ENCODE peak calls at places on chromosomes 2 and 18, in seven cellular contexts. R is H1, L is neuronal stem cell, J is H9, O is IMR-90, F is mesenchymal stem cell, Y is mesendoderm. N is an unnamed sample.
A peak's percentile ranks its signal among the peaks of the same experiment; 100 is the strongest.

GRCh38 chr2:214103199-214104001 is 307.5 kb upstream of the VWC2L start:
- DNase-seq in R (no peak), L (no peak), J (no peak), O (peak; percentile 25), F (peak; percentile 14), Y (no peak), N (no peak)

GRCh38 chr2:157927155-157927554 is 51.0 kb upstream of the ACVR1 start:
- DNase-seq in R (no peak), L (no peak), J (no peak), O (no peak), F (no peak), Y (no peak), N (no peak)

GRCh38 chr18:6521804-6522418 is 107.2 kb upstream of the L3MBTL4 start:
- DNase-seq in R (peak; percentile 85), L (no peak), J (peak; percentile 73), O (peak; percentile 47), F (peak; percentile 38), Y (peak; percentile 82), N (peak; percentile 71)

GRCh38 chr2:160294339-160294803 is 94.3 kb upstream of the ITGB6 start:
- DNase-seq in R (no peak), L (no peak), J (no peak), O (peak; percentile 92), F (peak; percentile 91), Y (no peak), N (peak; percentile 62)

GRCh38 chr18:45517181-45517741 is 98.0 kb upstream of the SLC14A2 start:
- DNase-seq in R (no peak), L (peak; percentile 37), J (no peak), O (no peak), F (peak; percentile 22), Y (peak; percentile 80), N (no peak)

GRCh38 chr18:48850891-48851302 is 99.9 kb downstream of the SMAD7 start:
- DNase-seq in R (no peak), L (no peak), J (no peak), O (peak; percentile 54), F (peak; percentile 87), Y (peak; percentile 80), N (no peak)

GRCh38 chr18:54294274-54294673 is 25.0 kb downstream of the POLI start:
- DNase-seq in R (no peak), L (no peak), J (no peak), O (no peak), F (no peak), Y (no peak), N (no peak)

GRCh38 chr2:160836755-160837154 is 323.5 kb upstream of the TANK start:
- DNase-seq in R (no peak), L (no peak), J (no peak), O (peak; percentile 96), F (peak; percentile 83), Y (peak; percentile 84), N (peak; percentile 28)

GRCh38 chr18:58393295-58393694 is 235.6 kb downstream of the ALPK2 start:
- DNase-seq in R (no peak), L (no peak), J (peak; percentile 2), O (no peak), F (no peak), Y (no peak), N (no peak)

GRCh38 chr2:153388246-153388645 is 90.3 kb downstream of the RPRM start:
- DNase-seq in R (no peak), L (no peak), J (no peak), O (no peak), F (no peak), Y (peak; percentile 68), N (peak; percentile 44)

GRCh38 chr2:97870396-97870843 is 125.3 kb downstream of the TMEM131 start:
- DNase-seq in R (no peak), L (no peak), J (no peak), O (peak; percentile 89), F (peak; percentile 96), Y (peak; percentile 70), N (peak; percentile 83)

GRCh38 chr2:196546151-196546919 is 93.2 kb upstream of the CCDC150 start:
- DNase-seq in R (no peak), L (no peak), J (no peak), O (no peak), F (no peak), Y (no peak), N (no peak)

GRCh38 chr18:26470011-26470637 is 78.2 kb downstream of the KCTD1 start:
- DNase-seq in R (no peak), L (no peak), J (no peak), O (peak; percentile 73), F (no peak), Y (no peak), N (peak; percentile 25)

GRCh38 chr2:182360012-182360662 is 66.7 kb downstream of the PDE1A start:
- DNase-seq in R (no peak), L (no peak), J (no peak), O (peak; percentile 79), F (peak; percentile 90), Y (no peak), N (no peak)

GRCh38 chr2:230512955-230513748 is 97.2 kb downstream of the SP100 start:
- DNase-seq in R (no peak), L (no peak), J (no peak), O (no peak), F (no peak), Y (no peak), N (no peak)

GRCh38 chr2:160928854-160929301 is 231.3 kb upstream of the TANK start:
- DNase-seq in R (no peak), L (no peak), J (no peak), O (peak; percentile 31), F (no peak), Y (no peak), N (peak; percentile 65)

GRCh38 chr18:755506-755905 is 43.1 kb upstream of the ENOSF1 start:
- DNase-seq in R (no peak), L (no peak), J (no peak), O (no peak), F (no peak), Y (no peak), N (no peak)

GRCh38 chr2:54858021-54858681 is 134.7 kb downstream of the EML6 start:
- DNase-seq in R (no peak), L (no peak), J (no peak), O (peak; percentile 58), F (no peak), Y (no peak), N (peak; percentile 17)

GRCh38 chr2:198476007-198476406 is 671.6 kb downstream of the PLCL1 start:
- DNase-seq in R (no peak), L (no peak), J (no peak), O (no peak), F (no peak), Y (no peak), N (no peak)

GRCh38 chr2:102848366-102848839 is 86.6 kb downstream of the TMEM182 start:
- DNase-seq in R (peak; percentile 91), L (peak; percentile 79), J (peak; percentile 93), O (peak; percentile 3), F (peak; percentile 21), Y (peak; percentile 90), N (peak; percentile 7)

GRCh38 chr2:164015328-164016123 is 279.7 kb upstream of the FIGN start:
- DNase-seq in R (no peak), L (no peak), J (no peak), O (no peak), F (no peak), Y (no peak), N (no peak)

GRCh38 chr2:23350026-23350791 is 34.8 kb upstream of the KLHL29 start:
- DNase-seq in R (no peak), L (no peak), J (no peak), O (no peak), F (no peak), Y (no peak), N (no peak)

GRCh38 chr18:10040287-10041011 is 126.6 kb downstream of the VAPA start:
- DNase-seq in R (no peak), L (no peak), J (no peak), O (peak; percentile 76), F (peak; percentile 96), Y (no peak), N (no peak)

GRCh38 chr18:464311-464659 is 36.2 kb downstream of the COLEC12 start:
- DNase-seq in R (no peak), L (no peak), J (no peak), O (no peak), F (no peak), Y (no peak), N (no peak)

GRCh38 chr2:218252509-218253247 is 8.1 kb upstream of the GPBAR1 start:
- DNase-seq in R (no peak), L (no peak), J (no peak), O (peak; percentile 64), F (no peak), Y (no peak), N (no peak)

GRCh38 chr2:37985333-37985732 is 60.2 kb downstream of the RMDN2 start:
- DNase-seq in R (no peak), L (no peak), J (no peak), O (peak; percentile 69), F (peak; percentile 26), Y (no peak), N (no peak)

GRCh38 chr2:213161759-213162514 is 10.5 kb upstream of the IKZF2 start:
- DNase-seq in R (no peak), L (no peak), J (no peak), O (peak; percentile 76), F (peak; percentile 15), Y (no peak), N (no peak)

GRCh38 chr2:24329700-24330099 is 30.6 kb downstream of the ITSN2 start:
- DNase-seq in R (no peak), L (no peak), J (no peak), O (no peak), F (no peak), Y (no peak), N (no peak)

GRCh38 chr2:199975297-199975895 is 20.0 kb downstream of the MAIP1 start:
- DNase-seq in R (no peak), L (no peak), J (no peak), O (peak; percentile 69), F (peak; percentile 62), Y (peak; percentile 24), N (no peak)

GRCh38 chr2:156435392-156435724 is 821 bp upstream of the GPD2 start:
- DNase-seq in R (no peak), L (no peak), J (no peak), O (no peak), F (no peak), Y (no peak), N (no peak)
- H2BK5ac ChIP-seq in R (peak overlapping the region; percentile 93), L (peak overlapping the region; percentile 96), J (no peak overlapping the region), O (peak overlapping the region; percentile 98), F (peak overlapping the region; percentile 96), Y (peak overlapping the region; percentile 89), N (peak overlapping the region; percentile 71)

DNA sequence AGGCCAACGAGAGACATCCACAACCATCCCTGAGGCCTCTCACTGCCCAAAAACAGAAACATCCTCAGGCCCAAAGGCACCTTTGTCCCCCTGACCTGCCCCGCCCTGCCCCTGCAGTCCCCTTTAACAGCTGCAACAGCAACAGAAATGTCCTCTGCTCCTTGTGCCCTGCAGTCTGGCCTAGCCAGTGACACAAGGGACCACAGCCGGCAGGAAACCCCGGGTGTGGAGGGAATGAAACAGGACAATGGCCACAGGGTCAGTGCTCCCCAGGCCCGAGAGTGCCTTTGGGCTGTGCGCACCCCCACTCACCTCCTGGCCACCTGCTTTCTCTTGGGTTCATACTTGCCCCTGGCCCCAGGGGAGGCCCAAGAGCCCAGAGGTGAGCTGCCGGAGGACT is 35.6 kb downstream of the SNED1 start:
- DNase-seq in R (no peak), L (no peak), J (peak; percentile 20), O (no peak), F (no peak), Y (no peak), N (no peak)
- H2BK120ac ChIP-seq in R (no peak overlapping the region), L (peak overlapping the region; percentile 61), J (no peak overlapping the region), O (no peak overlapping the region), F (no peak overlapping the region), Y (no peak overlapping the region), N (no peak overlapping the region)

GRCh38 chr2:3097804-3098203 is 279.8 kb downstream of the EIPR1 start:
- DNase-seq in R (no peak), L (no peak), J (peak; percentile 13), O (no peak), F (no peak), Y (no peak), N (no peak)
- H2BK5ac ChIP-seq in R (no peak overlapping the region), L (no peak overlapping the region), J (no peak overlapping the region), O (no peak overlapping the region), F (no peak overlapping the region), Y (no peak overlapping the region), N (no peak overlapping the region)

GRCh38 chr2:219613671-219614070 is 13.8 kb upstream of the SLC4A3 start:
- DNase-seq in R (no peak), L (no peak), J (no peak), O (no peak), F (no peak), Y (no peak), N (no peak)
- H2BK120ac ChIP-seq in R (no peak overlapping the region), L (no peak overlapping the region), J (no peak overlapping the region), O (no peak overlapping the region), F (no peak overlapping the region), Y (no peak overlapping the region), N (no peak overlapping the region)

N was measured in trophoblast cell.